ENCODE peak calls at places on chromosomes 5 and 9, in six cellular contexts. W is A549, K is K562, I is HepG2, Y is endothelial cell of umbilical vein, C is GM12878. J is an unnamed sample.

GRCh38 chr5:179345429-179346321 is at the start of gene ADAMTS2:
- DNase-seq in W (no peak), K (peak; percentile 79), I (no peak), Y (no peak), C (no peak), J (peak; percentile 71)

GRCh38 chr5:173907686-173908371 is 19.7 kb downstream of the CPEB4 start:
- DNase-seq in W (no peak), K (no peak), I (no peak), Y (no peak), C (no peak), J (no peak)

GRCh38 chr5:117748336-117748735 is 1173.7 kb upstream of the SEMA6A start:
- DNase-seq in W (no peak), K (no peak), I (no peak), Y (no peak), C (no peak), J (no peak)

GRCh38 chr5:33241826-33242225 is 198.9 kb upstream of the TARS1 start:
- DNase-seq in W (no peak), K (no peak), I (no peak), Y (peak; percentile 93), C (no peak), J (peak; percentile 9)

GRCh38 chr9:86634501-86634900 is 280.3 kb upstream of the TUT7 start:
- DNase-seq in W (no peak), K (no peak), I (no peak), Y (no peak), C (no peak), J (no peak)

GRCh38 chr9:16252631-16253030 is 617.8 kb downstream of the BNC2 start:
- DNase-seq in W (no peak), K (no peak), I (no peak), Y (no peak), C (no peak), J (no peak)

GRCh38 chr9:137756045-137756744 is 121.4 kb upstream of the CACNA1B start:
- DNase-seq in W (no peak), K (no peak), I (no peak), Y (no peak), C (no peak), J (no peak)

GRCh38 chr9:133171161-133171955 is 7.6 kb upstream of the GBGT1 start:
- DNase-seq in W (no peak), K (no peak), I (no peak), Y (no peak), C (no peak), J (no peak)

GRCh38 chr5:95673076-95673475 is 9.7 kb downstream of the SPATA9 start:
- DNase-seq in W (no peak), K (no peak), I (peak; percentile 14), Y (no peak), C (no peak), J (peak; percentile 64)

GRCh38 chr9:14258840-14259239 is 55.1 kb downstream of the NFIB start:
- DNase-seq in W (no peak), K (no peak), I (no peak), Y (no peak), C (no peak), J (no peak)

GRCh38 chr5:181069767-181070491 is 29.9 kb downstream of the BTNL9 start:
- DNase-seq in W (no peak), K (peak; percentile 54), I (no peak), Y (no peak), C (no peak), J (no peak)

GRCh38 chr9:96256800-96257199 is 45.2 kb downstream of the HSD17B3 start:
- DNase-seq in W (no peak), K (peak; percentile 85), I (peak; percentile 12), Y (peak; percentile 23), C (no peak), J (peak; percentile 60)

GRCh38 chr9:8136477-8136876 is 336.9 kb upstream of the DMAC1 start:
- DNase-seq in W (no peak), K (no peak), I (no peak), Y (no peak), C (no peak), J (no peak)

GRCh38 chr5:33764786-33765185 is 127.0 kb downstream of the ADAMTS12 start:
- DNase-seq in W (no peak), K (no peak), I (no peak), Y (no peak), C (no peak), J (no peak)

GRCh38 chr5:31962321-31962720 is 211.8 kb downstream of the GOLPH3 start:
- DNase-seq in W (no peak), K (no peak), I (no peak), Y (no peak), C (no peak), J (no peak)

GRCh38 chr9:36485647-36486453 is 85.8 kb upstream of the RNF38 start:
- DNase-seq in W (no peak), K (no peak), I (no peak), Y (peak; percentile 36), C (no peak), J (peak; percentile 27)

GRCh38 chr5:92795633-92796032 is 785.4 kb downstream of the NR2F1-AS1 start:
- DNase-seq in W (no peak), K (no peak), I (no peak), Y (no peak), C (no peak), J (no peak)

GRCh38 chr5:108529381-108529780 is 147.5 kb upstream of the FBXL17 start:
- DNase-seq in W (no peak), K (no peak), I (no peak), Y (no peak), C (no peak), J (no peak)

GRCh38 chr5:156409834-156410233 is 82.9 kb downstream of the SGCD start:
- DNase-seq in W (no peak), K (no peak), I (no peak), Y (no peak), C (no peak), J (no peak)

GRCh38 chr9:70921126-70921525 is 200.3 kb downstream of the TRPM3 start:
- DNase-seq in W (no peak), K (no peak), I (no peak), Y (no peak), C (no peak), J (no peak)

GRCh38 chr5:1139806-1140187 is 27.9 kb upstream of the SLC12A7 start:
- DNase-seq in W (no peak), K (no peak), I (no peak), Y (no peak), C (no peak), J (no peak)

GRCh38 chr9:94681508-94681907 is 42.2 kb upstream of the FBP1 start:
- DNase-seq in W (peak; percentile 86), K (peak; percentile 65), I (peak; percentile 73), Y (peak; percentile 67), C (peak; percentile 17), J (peak; percentile 69)

GRCh38 chr9:19200234-19200633 is 30.3 kb upstream of the DENND4C start:
- DNase-seq in W (no peak), K (no peak), I (no peak), Y (no peak), C (no peak), J (no peak)

GRCh38 chr5:37640088-37640487 is 199.8 kb downstream of the GDNF start:
- DNase-seq in W (no peak), K (no peak), I (no peak), Y (no peak), C (no peak), J (no peak)

GRCh38 chr5:170307575-170308465 is 10.2 kb upstream of the LCP2 start:
- DNase-seq in W (peak; percentile 36), K (peak; percentile 76), I (no peak), Y (peak; percentile 14), C (no peak), J (peak; percentile 92)

GRCh38 chr9:38254151-38254550 is 138.4 kb upstream of the ALDH1B1 start:
- DNase-seq in W (no peak), K (no peak), I (no peak), Y (no peak), C (no peak), J (no peak)

GRCh38 chr5:173035904-173036707 is 20.0 kb upstream of the CREBRF start:
- DNase-seq in W (no peak), K (no peak), I (no peak), Y (peak; percentile 36), C (peak; percentile 88), J (no peak)

GRCh38 chr5:170303564-170303963 is 6.0 kb upstream of the LCP2 start:
- DNase-seq in W (no peak), K (no peak), I (no peak), Y (no peak), C (no peak), J (peak; percentile 40)

GRCh38 chr5:145681216-145681615 is 153.9 kb downstream of the PRELID2 start:
- DNase-seq in W (no peak), K (no peak), I (peak; percentile 3), Y (no peak), C (no peak), J (no peak)

GRCh38 chr9:113573303-113573958 is 109.9 kb downstream of the RGS3 start:
- DNase-seq in W (no peak), K (no peak), I (no peak), Y (no peak), C (no peak), J (no peak)

GRCh38 chr5:15966066-15966640 is 213.4 kb downstream of the MARCHF11 start:
- DNase-seq in W (no peak), K (no peak), I (no peak), Y (no peak), C (no peak), J (no peak)

GRCh38 chr5:138459311-138459710 is 6.0 kb upstream of the EGR1 start:
- DNase-seq in W (no peak), K (no peak), I (no peak), Y (peak; percentile 34), C (no peak), J (peak; percentile 61)

GRCh38 chr5:169004551-169004950 is 296.4 kb downstream of the SLIT3 start:
- DNase-seq in W (no peak), K (no peak), I (no peak), Y (no peak), C (no peak), J (no peak)

GRCh38 chr5:133569347-133569746 is 43.0 kb downstream of the FSTL4 start:
- DNase-seq in W (no peak), K (no peak), I (no peak), Y (no peak), C (no peak), J (no peak)
- TF ChIP-seq MYC in W (no peak), K (no peak), I (no peak), Y (no peak), C (no peak), J (no peak)

GRCh38 chr5:139903805-139904565 is 108.4 kb downstream of the PSD2 start:
- DNase-seq in W (peak; percentile 16), K (no peak), I (no peak), Y (no peak), C (no peak), J (no peak)
- H3K4me3 ChIP-seq in W (peak overlapping the region; percentile 43), K (no peak overlapping the region), I (peak overlapping the region; percentile 34), Y (no peak overlapping the region), C (peak overlapping the region; percentile 46), J (no peak overlapping the region)

DNA sequence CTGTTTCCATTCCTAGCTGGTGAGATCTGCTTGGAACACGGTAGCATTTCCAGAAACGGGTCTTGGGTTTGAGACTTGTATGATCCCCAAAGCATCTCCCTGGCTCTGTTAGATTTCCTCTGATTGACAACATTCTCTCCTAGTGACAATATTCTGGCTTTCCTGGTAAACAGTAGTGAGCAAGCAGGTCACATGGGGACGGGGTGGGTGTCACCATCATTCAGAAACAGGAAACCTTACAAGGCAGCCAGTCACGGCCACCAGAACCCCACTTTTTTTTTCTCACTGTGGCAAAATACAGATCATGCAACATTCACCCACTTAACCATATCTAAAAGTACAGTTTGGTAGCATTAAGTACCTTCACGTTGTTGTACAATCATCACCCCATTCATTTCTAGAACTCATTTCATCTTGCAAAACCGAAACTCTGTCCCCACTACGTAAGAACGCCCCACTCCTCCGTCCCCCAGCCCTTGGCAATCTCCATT is 90.1 kb upstream of the LMX1B start:
- DNase-seq in W (no peak), K (no peak), I (no peak), Y (no peak), C (no peak), J (peak; percentile 30)
- TF ChIP-seq MAX in W (no peak), K (no peak), I (no peak), Y (no peak), C (no peak), J (peak; percentile 25)

GRCh38 chr5:150077060-150077459 is 9.3 kb downstream of the CSF1R start:
- DNase-seq in W (no peak), K (no peak), I (no peak), Y (no peak), C (no peak), J (no peak)
- TF ChIP-seq MYC in W (no peak), K (no peak), I (no peak), Y (no peak), C (no peak), J (no peak)

J was measured in NB4.